ENCODE peak calls at places on chromosomes 4 and X, in nine cellular contexts. S, O, C, Q, E, V, R, Y and W are unnamed samples.

GRCh38 chr4:121822796-121823504 is 733 bp downstream of the CCNA2 start:
- DNase-seq in S (peak), O (peak), C (peak), Q (peak), E (peak), V (peak), R (no peak), Y (no peak), W (peak)

GRCh38 chr4:39469429-39470077 is 10.7 kb downstream of the LIAS start:
- DNase-seq in S (peak), O (peak), C (peak), Q (peak), E (peak), V (peak), R (peak), Y (peak), W (peak)

GRCh38 chr4:52103314-52103713 is 52.2 kb downstream of the SPATA18 start:
- DNase-seq in S (no peak), O (peak), C (no peak), Q (peak), E (no peak), V (peak), R (no peak), Y (no peak), W (peak)

GRCh38 chr4:38681283-38682066 is 17.5 kb downstream of the KLF3 start:
- DNase-seq in S (peak), O (no peak), C (peak), Q (peak), E (no peak), V (no peak), R (no peak), Y (no peak), W (no peak)

GRCh38 chr4:932713-933070 is 432 bp downstream of the TMEM175 start:
- DNase-seq in S (no peak), O (no peak), C (peak), Q (no peak), E (no peak), V (no peak), R (no peak), Y (no peak), W (no peak)

GRCh38 chr4:112853662-112854256 is 195.7 kb upstream of the ANK2 start:
- DNase-seq in S (no peak), O (no peak), C (no peak), Q (peak), E (no peak), V (no peak), R (no peak), Y (no peak), W (peak)

GRCh38 chr4:787561-787981 is 38.4 kb downstream of the CPLX1 start:
- DNase-seq in S (no peak), O (no peak), C (no peak), Q (no peak), E (no peak), V (no peak), R (no peak), Y (no peak), W (no peak)

GRCh38 chrX:153777261-153778090 is 3.4 kb upstream of the SRPK3 start:
- DNase-seq in S (no peak), O (no peak), C (no peak), Q (no peak), E (no peak), V (no peak), R (no peak), Y (no peak), W (no peak)

GRCh38 chr4:518569-519083 is 19.6 kb downstream of the PIGG start:
- DNase-seq in S (no peak), O (no peak), C (no peak), Q (no peak), E (no peak), V (no peak), R (no peak), Y (no peak), W (no peak)

GRCh38 chrX:10387011-10387410 is 230.2 kb downstream of the CLCN4 start:
- DNase-seq in S (peak), O (no peak), C (peak), Q (peak), E (no peak), V (peak), R (no peak), Y (no peak), W (peak)

GRCh38 chr4:189979196-189980047 is 38.8 kb downstream of the FRG1 start:
- DNase-seq in S (no peak), O (no peak), C (no peak), Q (no peak), E (no peak), V (no peak), R (no peak), Y (no peak), W (no peak)

GRCh38 chr4:174218127-174218790 is 65.2 kb downstream of the FBXO8 start:
- DNase-seq in S (peak), O (no peak), C (no peak), Q (peak), E (no peak), V (no peak), R (no peak), Y (no peak), W (no peak)

GRCh38 chr4:183588169-183588675 is 70.8 kb downstream of the RWDD4 start:
- DNase-seq in S (peak), O (no peak), C (peak), Q (peak), E (no peak), V (no peak), R (no peak), Y (no peak), W (no peak)

GRCh38 chr4:2871911-2872310 is 28.3 kb downstream of the ADD1 start:
- DNase-seq in S (no peak), O (no peak), C (no peak), Q (no peak), E (no peak), V (no peak), R (no peak), Y (no peak), W (peak)

GRCh38 chr4:14196141-14196540 is 568.6 kb upstream of the BOD1L1 start:
- DNase-seq in S (peak), O (peak), C (peak), Q (peak), E (peak), V (peak), R (no peak), Y (no peak), W (peak)

GRCh38 chrX:16310326-16310725 is 143.0 kb downstream of the MAGEB17 start:
- DNase-seq in S (no peak), O (no peak), C (no peak), Q (no peak), E (no peak), V (no peak), R (no peak), Y (no peak), W (no peak)

GRCh38 chr4:63787326-63787725 is 621.9 kb downstream of the TECRL start:
- DNase-seq in S (no peak), O (no peak), C (no peak), Q (no peak), E (no peak), V (no peak), R (no peak), Y (no peak), W (no peak)

GRCh38 chr4:126611900-126612299 is 1020.9 kb upstream of the INTU start:
- DNase-seq in S (peak), O (no peak), C (peak), Q (peak), E (no peak), V (peak), R (no peak), Y (no peak), W (peak)

GRCh38 chrX:71616672-71617529 is 1.4 kb downstream of the CXCR3 start:
- DNase-seq in S (no peak), O (no peak), C (no peak), Q (no peak), E (no peak), V (no peak), R (no peak), Y (no peak), W (no peak)

GRCh38 chr4:37383579-37384229 is 139.2 kb downstream of the NWD2 start:
- DNase-seq in S (peak), O (peak), C (no peak), Q (peak), E (peak), V (peak), R (peak), Y (no peak), W (peak)

GRCh38 chr4:85512446-85513205 is 37.7 kb downstream of the ARHGAP24 start:
- DNase-seq in S (no peak), O (no peak), C (no peak), Q (peak), E (no peak), V (no peak), R (no peak), Y (no peak), W (no peak)

GRCh38 chr4:121827851-121828250 is 4.2 kb upstream of the CCNA2 start:
- DNase-seq in S (peak), O (no peak), C (peak), Q (peak), E (no peak), V (peak), R (no peak), Y (no peak), W (peak)

GRCh38 chr4:184343400-184344177 is 125.9 kb upstream of the ENPP6 start:
- DNase-seq in S (peak), O (peak), C (peak), Q (peak), E (peak), V (peak), R (peak), Y (peak), W (peak)

GRCh38 chrX:129779747-129780146 is at the start of gene SASH3:
- DNase-seq in S (no peak), O (no peak), C (no peak), Q (no peak), E (peak), V (no peak), R (no peak), Y (no peak), W (no peak)

GRCh38 chr4:1048781-1049590 is 37.6 kb downstream of the FGFRL1 start:
- DNase-seq in S (no peak), O (no peak), C (no peak), Q (no peak), E (no peak), V (no peak), R (no peak), Y (no peak), W (no peak)

DNA sequence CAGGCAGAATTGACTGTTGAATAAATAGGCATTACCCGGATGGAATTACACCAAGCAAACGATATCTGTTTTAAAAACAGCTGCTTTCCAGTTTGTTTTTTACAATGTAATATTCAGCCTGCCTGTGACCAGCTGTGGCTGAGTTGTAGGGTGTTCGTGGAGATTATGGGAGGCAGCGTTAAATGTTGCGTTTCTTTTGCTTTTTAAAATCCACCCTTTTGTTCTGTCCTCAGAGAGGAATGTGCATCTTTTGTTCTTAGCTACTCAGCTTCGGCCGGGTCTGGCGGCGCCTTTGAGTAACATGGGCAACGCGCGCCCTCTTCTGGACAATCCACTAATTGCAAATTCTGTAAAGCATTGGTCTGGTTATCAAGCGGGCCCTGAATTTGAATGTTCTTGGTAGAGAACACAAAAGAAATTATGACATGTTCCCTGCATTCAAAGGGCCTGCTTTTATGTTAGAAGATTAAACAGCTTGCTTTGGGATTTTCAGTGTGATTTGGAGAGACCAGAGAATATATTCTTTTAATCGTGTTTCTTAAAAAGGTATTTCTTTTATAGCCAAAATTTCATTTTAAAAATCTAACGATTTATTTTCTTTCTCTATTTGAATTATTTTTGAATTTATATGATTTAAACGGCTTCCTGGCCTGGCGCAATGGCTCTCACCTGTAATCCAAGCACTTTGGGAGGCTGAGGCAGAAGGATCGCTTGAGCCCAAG is 76.3 kb upstream of the TRIM2 start:
- DNase-seq in S (peak), O (peak), C (no peak), Q (peak), E (peak), V (peak), R (peak), Y (peak), W (peak)
- H3K9ac ChIP-seq in S (no peak), O (peak), C (peak), Q (peak), E (no peak), V (no peak), R (no peak), Y (no peak), W (no peak)

DNA sequence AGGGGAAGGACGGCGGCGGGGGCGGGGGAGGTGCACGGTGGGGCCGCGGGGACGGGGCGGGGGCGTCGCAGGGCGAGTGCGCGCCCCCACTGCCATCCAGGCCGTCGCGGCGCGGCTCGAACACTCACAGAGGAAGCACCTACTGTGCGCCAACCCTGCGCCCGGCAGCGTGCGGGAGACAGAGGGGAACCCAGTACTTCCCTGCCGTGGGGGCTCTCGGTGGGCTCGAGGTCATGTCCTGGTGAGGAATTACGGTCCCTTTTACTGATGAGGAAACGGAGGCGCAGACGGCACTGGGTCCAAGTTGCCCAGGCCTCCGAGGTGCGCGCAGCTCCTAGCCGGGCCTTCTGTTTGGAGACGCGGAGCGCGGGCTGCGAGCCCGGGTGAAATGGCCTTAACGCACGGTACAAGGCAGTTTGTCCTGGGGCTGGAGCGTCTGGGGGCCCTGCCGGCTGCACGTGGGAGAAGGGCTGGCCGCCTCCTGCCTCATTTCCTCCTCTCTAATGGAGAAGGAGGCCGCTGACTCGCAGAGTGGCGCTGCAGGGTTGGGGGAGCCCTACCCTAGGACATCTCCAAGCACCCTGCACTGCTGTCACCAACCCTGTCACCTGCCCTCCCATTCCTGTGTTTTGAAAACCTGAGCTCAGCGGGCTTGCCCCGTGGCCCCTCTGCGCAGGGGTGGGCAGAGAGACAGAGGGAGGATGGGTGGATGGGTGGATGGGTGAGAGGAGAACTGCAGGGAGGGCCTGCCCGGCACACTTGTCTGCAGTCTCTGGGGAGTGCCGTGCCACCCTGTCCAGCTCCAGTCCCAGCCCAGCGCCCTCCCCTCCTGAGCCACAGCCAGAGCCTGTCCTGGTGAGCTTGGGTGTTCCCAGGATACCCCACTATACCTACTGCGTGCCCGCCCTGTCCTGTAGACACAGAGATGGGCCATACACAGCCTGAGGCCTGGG is 106.0 kb downstream of the ADRA2C start:
- DNase-seq in S (no peak), O (no peak), C (no peak), Q (no peak), E (no peak), V (no peak), R (no peak), Y (no peak), W (no peak)
- TF ChIP-seq EZH2 in S (no peak), O (peak), C (peak), Q (no peak), E (no peak), V (no peak), R (no peak), Y (no peak), W (no peak)

GRCh38 chr4:6844986-6845385 is 62.5 kb downstream of the KIAA0232 start:
- DNase-seq in S (no peak), O (no peak), C (no peak), Q (no peak), E (no peak), V (no peak), R (no peak), Y (no peak), W (no peak)

GRCh38 chr4:6840062-6840976 is 57.8 kb downstream of the KIAA0232 start:
- DNase-seq in S (peak), O (no peak), C (peak), Q (peak), E (no peak), V (no peak), R (no peak), Y (no peak), W (no peak)

GRCh38 chr4:6845574-6845973 is 63.0 kb downstream of the KIAA0232 start:
- DNase-seq in S (no peak), O (no peak), C (no peak), Q (no peak), E (no peak), V (no peak), R (no peak), Y (no peak), W (no peak)

GRCh38 chr4:6834867-6835266 is 52.3 kb downstream of the KIAA0232 start:
- DNase-seq in S (no peak), O (no peak), C (no peak), Q (peak), E (no peak), V (peak), R (no peak), Y (no peak), W (peak)

DNA sequence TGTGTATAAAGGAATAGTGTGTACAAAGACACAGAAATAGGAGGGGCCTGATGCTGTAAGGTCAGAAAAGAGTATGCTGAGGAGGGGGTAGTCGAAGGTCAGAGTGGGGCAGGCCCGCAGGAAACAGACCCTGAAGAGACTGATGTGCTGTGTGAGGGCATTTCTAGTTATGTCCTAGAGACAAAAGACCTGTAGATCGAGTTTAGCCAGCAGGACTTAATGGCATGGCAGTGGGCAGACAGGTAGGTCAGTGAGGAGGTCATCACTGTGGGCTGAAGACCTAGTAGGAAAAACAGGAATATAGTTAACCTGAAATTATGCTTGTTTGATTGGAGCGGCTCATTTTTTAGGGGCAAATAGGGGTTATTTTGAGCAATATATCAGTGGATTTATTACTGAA is 57.1 kb downstream of the KIAA0232 start:
- DNase-seq in S (no peak), O (no peak), C (no peak), Q (no peak), E (no peak), V (no peak), R (no peak), Y (no peak), W (no peak)
- H3K4me2 ChIP-seq in S (no peak), O (no peak), C (peak), Q (no peak), E (no peak), V (no peak), R (no peak), Y (no peak), W (no peak)

DNA sequence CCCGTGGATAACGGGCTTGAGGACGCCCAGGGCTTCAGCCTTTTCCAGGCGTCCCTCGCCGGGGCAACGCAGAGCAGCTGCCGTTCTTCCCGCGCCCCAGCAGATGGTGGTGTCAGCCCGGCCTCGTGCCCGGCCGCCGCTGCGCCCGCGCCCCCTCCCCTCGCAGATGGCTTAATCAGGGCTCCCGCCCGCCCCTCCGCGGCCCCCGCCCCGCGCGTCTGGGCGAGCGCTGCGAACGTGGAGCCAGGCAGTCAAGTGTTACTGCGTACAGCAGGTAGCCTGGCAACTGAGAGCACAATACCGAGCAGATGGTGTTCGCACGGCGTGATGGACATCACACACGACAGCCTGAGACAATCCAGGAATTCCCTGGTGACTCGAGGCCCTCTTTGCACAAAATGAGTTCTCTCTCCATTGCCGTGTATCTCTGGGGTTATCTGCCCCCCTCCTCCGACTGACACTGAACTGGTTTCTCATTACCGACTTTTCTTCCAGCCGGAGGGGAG is 69.3 kb downstream of the MGST2 start:
- DNase-seq in S (peak), O (peak), C (peak), Q (peak), E (peak), V (peak), R (no peak), Y (no peak), W (peak)
- H3K9ac ChIP-seq in S (peak), O (peak), C (peak), Q (peak), E (peak), V (no peak), R (no peak), Y (no peak), W (no peak)

DNA sequence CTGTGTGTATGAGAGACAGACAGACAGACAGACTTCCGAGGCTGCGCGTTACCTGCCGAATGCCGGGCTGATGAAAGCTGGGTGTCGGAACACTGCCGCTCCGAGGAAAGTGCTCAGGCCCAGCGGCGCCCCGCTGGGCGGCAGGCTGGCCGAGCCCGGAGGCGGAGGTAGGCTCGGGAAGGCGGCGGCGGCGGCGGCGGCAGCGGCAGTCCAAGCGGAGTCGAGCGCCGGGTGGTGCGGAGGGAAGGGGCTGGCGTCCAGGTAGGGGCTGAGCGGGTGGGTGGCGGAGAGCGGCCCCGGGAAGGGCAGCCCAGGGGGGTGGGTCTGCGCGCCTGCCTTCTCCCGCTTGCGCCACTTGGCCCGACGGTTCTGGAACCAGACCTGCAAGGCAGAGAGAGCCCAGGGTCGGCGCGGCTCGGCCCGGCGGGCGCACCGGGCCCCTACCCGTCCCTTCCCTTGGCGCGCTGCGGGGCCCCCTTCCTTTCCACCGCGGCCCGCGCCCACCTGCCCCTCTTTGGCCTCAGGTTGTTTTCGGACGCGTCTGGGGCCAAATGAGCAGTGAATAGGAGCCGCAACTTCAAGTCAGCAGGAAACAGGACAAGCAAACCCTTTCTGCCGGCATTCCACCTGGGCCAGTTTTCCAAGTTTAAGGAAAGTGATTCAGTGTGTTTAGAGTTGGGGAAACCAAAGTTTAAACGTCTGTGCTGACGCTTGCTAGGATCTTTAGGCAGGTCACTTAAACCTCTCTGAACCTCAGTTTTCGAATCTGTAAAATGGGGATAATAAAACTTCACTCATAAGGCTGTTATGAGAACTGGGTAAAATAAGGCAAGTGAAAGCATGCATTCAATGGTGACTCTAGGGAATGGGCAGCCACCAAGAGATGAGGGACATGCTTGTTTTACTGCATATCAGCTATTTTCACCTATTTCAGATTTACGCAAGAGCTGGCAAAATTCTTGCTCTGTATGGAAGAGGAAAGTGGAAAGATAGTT is 8.4 kb downstream of the ARX start:
- DNase-seq in S (no peak), O (no peak), C (no peak), Q (no peak), E (no peak), V (no peak), R (no peak), Y (no peak), W (no peak)
- TF ChIP-seq EZH2 in S (peak), O (peak), C (peak), Q (peak), E (no peak), V (peak), R (no peak), Y (no peak), W (peak)

GRCh38 chrX:56763556-56764152 is 34.6 kb downstream of the NBDY start:
- DNase-seq in S (peak), O (no peak), C (peak), Q (no peak), E (peak), V (peak), R (no peak), Y (no peak), W (no peak)
- H3K4me2 ChIP-seq in S (peak), O (no peak), C (no peak), Q (no peak), E (peak), V (peak), R (no peak), Y (peak), W (no peak)